ENCODE peak calls at places on chromosomes 3 and 15, in eight cellular contexts. T, A, B, H, C, M, J and V are unnamed samples.

GRCh38 chr3:196141866-196142673 is 60.2 kb upstream of the TFRC start:
- DNase-seq in T (no peak), A (no peak), B (no peak), H (no peak), C (no peak), M (no peak), J (no peak), V (no peak)

GRCh38 chr15:90917569-90917968 is 14.5 kb downstream of the MAN2A2 start:
- DNase-seq in T (no peak), A (no peak), B (no peak), H (no peak), C (no peak), M (no peak), J (no peak), V (no peak)

GRCh38 chr3:190566043-190566933 is 52.4 kb downstream of the IL1RAP start:
- DNase-seq in T (no peak), A (peak; percentile 95), B (peak; percentile 99), H (peak; percentile 34), C (peak; percentile 21), M (no peak), J (peak; percentile 99), V (peak; percentile 99)

GRCh38 chr3:72042397-72043211 is 257.7 kb upstream of the PROK2 start:
- DNase-seq in T (no peak), A (no peak), B (peak; percentile 13), H (no peak), C (no peak), M (no peak), J (no peak), V (no peak)

GRCh38 chr3:154428369-154429206 is 1.4 kb downstream of the GPR149 start:
- DNase-seq in T (no peak), A (no peak), B (no peak), H (no peak), C (no peak), M (no peak), J (no peak), V (no peak)

GRCh38 chr3:112348945-112349344 is 16.0 kb downstream of the CD200 start:
- DNase-seq in T (no peak), A (no peak), B (no peak), H (no peak), C (no peak), M (no peak), J (no peak), V (no peak)

GRCh38 chr15:51768018-51768417 is 16.6 kb downstream of the TMOD2 start:
- DNase-seq in T (no peak), A (no peak), B (no peak), H (no peak), C (no peak), M (no peak), J (no peak), V (no peak)

GRCh38 chr3:165254812-165255211 is 58.6 kb upstream of the SLITRK3 start:
- DNase-seq in T (no peak), A (peak; percentile 55), B (no peak), H (peak; percentile 85), C (no peak), M (no peak), J (no peak), V (peak; percentile 63)

GRCh38 chr15:40108061-40108854 is 421 bp downstream of the BMF start:
- DNase-seq in T (no peak), A (no peak), B (peak; percentile 59), H (peak; percentile 10), C (no peak), M (no peak), J (no peak), V (peak; percentile 42)

GRCh38 chr3:124952456-124952855 is 17.9 kb upstream of the MUC13 start:
- DNase-seq in T (no peak), A (no peak), B (no peak), H (no peak), C (no peak), M (no peak), J (no peak), V (no peak)

GRCh38 chr3:150168694-150169093 is 198.0 kb upstream of the PFN2 start:
- DNase-seq in T (peak; percentile 12), A (no peak), B (peak; percentile 35), H (no peak), C (no peak), M (no peak), J (no peak), V (no peak)

GRCh38 chr3:42503251-42503924 is 945 bp downstream of the VIPR1 start:
- DNase-seq in T (no peak), A (no peak), B (no peak), H (no peak), C (no peak), M (no peak), J (no peak), V (no peak)

GRCh38 chr3:102161362-102162006 is 273.3 kb upstream of the ZPLD1 start:
- DNase-seq in T (no peak), A (no peak), B (no peak), H (no peak), C (no peak), M (no peak), J (no peak), V (no peak)

GRCh38 chr3:39907981-39908380 is 98.6 kb downstream of the MYRIP start:
- DNase-seq in T (no peak), A (no peak), B (peak; percentile 11), H (no peak), C (no peak), M (no peak), J (no peak), V (no peak)

GRCh38 chr3:166351461-166351860 is 514.2 kb upstream of the BCHE start:
- DNase-seq in T (no peak), A (no peak), B (no peak), H (no peak), C (no peak), M (no peak), J (no peak), V (no peak)

GRCh38 chr3:146166450-146167222 is 5.7 kb upstream of the PLOD2 start:
- DNase-seq in T (no peak), A (no peak), B (peak; percentile 95), H (no peak), C (no peak), M (no peak), J (no peak), V (no peak)

GRCh38 chr3:192207661-192208060 is 519.7 kb downstream of the FGF12 start:
- DNase-seq in T (no peak), A (no peak), B (no peak), H (peak; percentile 68), C (no peak), M (no peak), J (no peak), V (no peak)

GRCh38 chr3:123143669-123144411 is 57.9 kb upstream of the SEC22A start:
- DNase-seq in T (no peak), A (no peak), B (peak; percentile 9), H (peak; percentile 27), C (no peak), M (no peak), J (no peak), V (peak; percentile 88)

GRCh38 chr15:50884583-50884982 is 23.9 kb upstream of the AP4E1 start:
- DNase-seq in T (no peak), A (no peak), B (peak; percentile 70), H (no peak), C (no peak), M (no peak), J (no peak), V (no peak)

GRCh38 chr15:74006774-74007639 is 12.5 kb downstream of the PML start:
- DNase-seq in T (no peak), A (no peak), B (no peak), H (no peak), C (no peak), M (no peak), J (no peak), V (no peak)

GRCh38 chr3:16788440-16789057 is 96.2 kb upstream of the PLCL2 start:
- DNase-seq in T (no peak), A (no peak), B (no peak), H (no peak), C (no peak), M (no peak), J (no peak), V (no peak)

GRCh38 chr15:51288143-51289065 is 50.0 kb downstream of the CYP19A1 start:
- DNase-seq in T (no peak), A (peak; percentile 28), B (no peak), H (no peak), C (no peak), M (no peak), J (no peak), V (no peak)

GRCh38 chr3:50609743-50610085 is 1.9 kb downstream of the CISH start:
- DNase-seq in T (no peak), A (no peak), B (no peak), H (no peak), C (no peak), M (no peak), J (no peak), V (no peak)

GRCh38 chr3:149678365-149678948 is 20.6 kb upstream of the WWTR1 start:
- DNase-seq in T (no peak), A (peak; percentile 43), B (no peak), H (no peak), C (no peak), M (no peak), J (no peak), V (peak; percentile 67)

GRCh38 chr3:49813497-49814174 is at the start of gene UBA7:
- DNase-seq in T (no peak), A (no peak), B (peak; percentile 38), H (no peak), C (no peak), M (no peak), J (no peak), V (no peak)

GRCh38 chr3:64093825-64094712 is 70.8 kb upstream of the PSMD6 start:
- DNase-seq in T (no peak), A (peak; percentile 1), B (no peak), H (no peak), C (no peak), M (no peak), J (no peak), V (no peak)

GRCh38 chr3:157406376-157406775 is 30.3 kb upstream of the PTX3 start:
- DNase-seq in T (no peak), A (no peak), B (no peak), H (no peak), C (no peak), M (no peak), J (no peak), V (no peak)

GRCh38 chr3:23961064-23961463 is 16.0 kb downstream of the NR1D2 start:
- DNase-seq in T (no peak), A (no peak), B (no peak), H (no peak), C (no peak), M (no peak), J (no peak), V (no peak)

GRCh38 chr3:162170581-162170980 is 674.0 kb downstream of the OTOL1 start:
- DNase-seq in T (no peak), A (no peak), B (peak; percentile 7), H (no peak), C (no peak), M (no peak), J (no peak), V (peak; percentile 39)

GRCh38 chr3:42746455-42747450 is 26.3 kb downstream of the CCDC13 start:
- DNase-seq in T (no peak), A (no peak), B (no peak), H (peak; percentile 26), C (no peak), M (no peak), J (no peak), V (no peak)

GRCh38 chr3:197352382-197352781 is 54.0 kb upstream of the DLG1 start:
- DNase-seq in T (no peak), A (no peak), B (peak; percentile 73), H (no peak), C (no peak), M (no peak), J (no peak), V (peak; percentile 22)